ENCODE peak calls at places on chromosomes 7 and 10, in ten cellular contexts. S, F, N, M, J, G, U, D, V and Z are unnamed samples.
A peak's percentile ranks its signal among the peaks of the same experiment; 100 is the strongest.

GRCh38 chr10:70672165-70672992 is at the start of gene ADAMTS14:
- DNase-seq in D (peak; percentile 29), V (no peak), M (no peak), J (peak; percentile 53), U (no peak), S (peak; percentile 40), G (peak; percentile 69), F (no peak), N (peak; percentile 38), Z (peak; percentile 17)

GRCh38 chr10:79244841-79245504 is 102.3 kb upstream of the PPIF start:
- DNase-seq in F (peak; percentile 78), D (no peak), J (no peak), U (no peak), G (no peak), V (no peak), N (peak; percentile 30), M (no peak), S (no peak), Z (no peak)

GRCh38 chr10:112687647-112688046 is 240.6 kb downstream of the VTI1A start:
- DNase-seq in J (peak; percentile 41), N (peak; percentile 74), D (no peak), M (no peak), U (peak; percentile 22), F (no peak), V (no peak), G (no peak), S (peak; percentile 64), Z (no peak)

GRCh38 chr7:1229956-1230355 is 2.7 kb upstream of the UNCX start:
- DNase-seq in U (no peak), G (peak; percentile 18), J (no peak), F (no peak), N (no peak), V (no peak), S (no peak), D (no peak), M (no peak), Z (no peak)

GRCh38 chr10:11522821-11523245 is 88.6 kb downstream of the USP6NL start:
- DNase-seq in D (no peak), G (peak; percentile 8), J (no peak), U (no peak), F (peak; percentile 18), V (no peak), S (peak; percentile 31), N (no peak), M (no peak), Z (no peak)

GRCh38 chr10:49426490-49427360 is 30.8 kb upstream of the DRGX start:
- DNase-seq in N (no peak), F (no peak), U (no peak), S (peak; percentile 47), M (no peak), V (no peak), G (no peak), D (no peak), J (no peak), Z (no peak)

GRCh38 chr10:15725603-15726002 is 5.9 kb upstream of the ITGA8 start:
- DNase-seq in F (no peak), J (peak; percentile 74), D (peak; percentile 27), M (no peak), U (peak; percentile 55), V (no peak), S (peak; percentile 67), N (peak; percentile 72), G (peak; percentile 51), Z (peak; percentile 17)

GRCh38 chr10:50600831-50601466 is 22.8 kb downstream of the SGMS1 start:
- DNase-seq in D (no peak), G (no peak), U (no peak), J (peak; percentile 54), N (peak; percentile 81), V (no peak), S (peak; percentile 22), F (no peak), M (no peak), Z (no peak)

GRCh38 chr7:98755138-98755898 is 114.5 kb downstream of the TMEM130 start:
- DNase-seq in S (no peak), V (no peak), D (no peak), F (no peak), G (peak; percentile 72), M (no peak), U (no peak), N (no peak), J (no peak), Z (no peak)

GRCh38 chr7:127594490-127594889 is 954 bp downstream of the FSCN3 start:
- DNase-seq in V (no peak), J (no peak), D (no peak), M (no peak), U (peak; percentile 16), N (no peak), G (no peak), S (no peak), F (no peak), Z (no peak)

GRCh38 chr10:4941540-4942330 is 21.5 kb upstream of the AKR1C1 start:
- DNase-seq in S (peak; percentile 18), G (peak; percentile 61), M (no peak), V (no peak), D (no peak), N (no peak), J (peak; percentile 15), U (peak; percentile 43), F (no peak), Z (no peak)

GRCh38 chr10:124999433-125000365 is 57.8 kb downstream of the ZRANB1 start:
- DNase-seq in V (no peak), M (no peak), D (no peak), N (peak; percentile 97), F (no peak), J (no peak), S (peak; percentile 81), U (no peak), G (no peak), Z (peak; percentile 6)

GRCh38 chr10:79241990-79242619 is 105.2 kb upstream of the PPIF start:
- DNase-seq in N (peak; percentile 67), U (no peak), D (no peak), F (peak; percentile 70), S (peak; percentile 61), G (peak; percentile 72), M (peak; percentile 12), J (peak; percentile 79), V (peak; percentile 60), Z (no peak)

GRCh38 chr10:84537447-84537931 is 209.1 kb downstream of the CCSER2 start:
- DNase-seq in M (peak; percentile 20), J (peak; percentile 81), D (peak; percentile 40), S (peak; percentile 50), N (peak; percentile 57), G (peak; percentile 65), V (no peak), F (peak; percentile 68), U (peak; percentile 50), Z (peak; percentile 76)